ENCODE peak calls at places on chromosomes 16 and 17, in five cellular contexts. X is C1 segment of cervical spinal cord; M is stimulated activated CD8-positive, alpha-beta memory T cell treated with anti-CD3 and anti-CD28 coated beads, Interleukin-15, amount 100 ng/mL, for 24 hours; N is T-helper 2 cell; E is A549. D is an unnamed sample.

GRCh38 chr17:290121-290521 is 62.5 kb downstream of the RPH3AL start:
- DNase-seq in X (no peak), M (no peak), N (no peak), E (no peak), D (no peak)

GRCh38 chr17:28645576-28645939 is 600 bp upstream of the BLTP2 start:
- DNase-seq in X (no peak), M (no peak), N (no peak), E (no peak), D (no peak)

GRCh38 chr17:4433515-4434031 is at the start of gene SPNS3:
- DNase-seq in X (no peak), M (no peak), N (peak; percentile 26), E (no peak), D (peak; percentile 24)

GRCh38 chr16:57485916-57486857 is at the start of gene DOK4:
- DNase-seq in X (no peak), M (peak; percentile 68), N (peak; percentile 61), E (peak; percentile 89), D (peak; percentile 84)

GRCh38 chr17:81502471-81503017 is 10.1 kb downstream of the ACTG1 start:
- DNase-seq in X (no peak), M (no peak), N (no peak), E (no peak), D (no peak)

GRCh38 chr16:1070084-1070987 is 2.2 kb upstream of the SSTR5 start:
- DNase-seq in X (no peak), M (no peak), N (no peak), E (no peak), D (no peak)

GRCh38 chr17:9237661-9238301 is 216.5 kb downstream of the NTN1 start:
- DNase-seq in X (no peak), M (no peak), N (no peak), E (no peak), D (no peak)

GRCh38 chr17:45273551-45273957 is 11.7 kb upstream of the SPATA32 start:
- DNase-seq in X (no peak), M (no peak), N (no peak), E (no peak), D (peak; percentile 41)

GRCh38 chr17:82049106-82049505 is 2.5 kb downstream of the RFNG start:
- DNase-seq in X (no peak), M (no peak), N (no peak), E (no peak), D (no peak)

GRCh38 chr17:18261659-18262058 is 1.2 kb downstream of the MIEF2 start:
- DNase-seq in X (no peak), M (no peak), N (no peak), E (no peak), D (no peak)

D was measured in naive thymus-derived CD8-positive, alpha-beta T cell.